ENCODE peak calls at places on chromosomes 7 and 10, in eight cellular contexts. Q is spleen, C is A549, U is tibial nerve, Z is H1, I is ovary, R is suprapubic skin, Y is IMR-90. F is an unnamed sample.

GRCh38 chr7:156220078-156220605 is 407.9 kb upstream of the SHH start:
- DNase-seq in Q (no peak), C (no peak), U (no peak), Z (no peak), I (no peak), R (no peak), Y (no peak), F (no peak)

GRCh38 chr7:88432321-88432720 is 125.6 kb upstream of the STEAP4 start:
- DNase-seq in Q (no peak), C (no peak), U (no peak), Z (no peak), I (no peak), R (no peak), Y (no peak), F (no peak)

GRCh38 chr10:102476466-102477141 is 25.3 kb upstream of the C10orf95 start:
- DNase-seq in Q (no peak), C (no peak), U (no peak), Z (no peak), I (no peak), R (no peak), Y (no peak), F (no peak)

GRCh38 chr7:130415019-130415418 is 25.8 kb downstream of the CEP41 start:
- DNase-seq in Q (no peak), C (no peak), U (no peak), Z (no peak), I (no peak), R (no peak), Y (no peak), F (no peak)

GRCh38 chr10:132691711-132692153 is 94.2 kb downstream of the NKX6-2 start:
- DNase-seq in Q (peak), C (no peak), U (no peak), Z (no peak), I (no peak), R (peak), Y (no peak), F (no peak)

GRCh38 chr10:71729023-71729649 is 9.6 kb upstream of the C10orf105 start:
- DNase-seq in Q (peak), C (peak), U (no peak), Z (no peak), I (no peak), R (no peak), Y (no peak), F (no peak)

GRCh38 chr10:3482200-3482993 is 302.6 kb downstream of the KLF6 start:
- DNase-seq in Q (no peak), C (no peak), U (no peak), Z (no peak), I (peak), R (no peak), Y (peak), F (no peak)

GRCh38 chr10:132574783-132575319 is 37.3 kb downstream of the INPP5A start:
- DNase-seq in Q (no peak), C (no peak), U (no peak), Z (peak), I (no peak), R (peak), Y (no peak), F (no peak)

GRCh38 chr10:19154375-19154774 is 105.8 kb downstream of the MALRD1 start:
- DNase-seq in Q (no peak), C (no peak), U (no peak), Z (no peak), I (no peak), R (no peak), Y (no peak), F (no peak)

GRCh38 chr7:104207348-104207730 is 474 bp downstream of the ORC5 start:
- DNase-seq in Q (no peak), C (no peak), U (no peak), Z (no peak), I (no peak), R (no peak), Y (peak), F (no peak)

GRCh38 chr7:23220690-23221305 is 25.8 kb upstream of the GPNMB start:
- DNase-seq in Q (no peak), C (no peak), U (no peak), Z (no peak), I (no peak), R (no peak), Y (no peak), F (no peak)

GRCh38 chr10:24858244-24858907 is 94.0 kb downstream of the PRTFDC1 start:
- DNase-seq in Q (no peak), C (no peak), U (no peak), Z (no peak), I (no peak), R (no peak), Y (peak), F (no peak)

GRCh38 chr7:148963583-148964509 is 64.5 kb downstream of the PDIA4 start:
- DNase-seq in Q (no peak), C (no peak), U (no peak), Z (no peak), I (peak), R (no peak), Y (no peak), F (no peak)

GRCh38 chr7:77458786-77459185 is 42.6 kb upstream of the GSAP start:
- DNase-seq in Q (no peak), C (no peak), U (no peak), Z (no peak), I (no peak), R (no peak), Y (peak), F (no peak)

GRCh38 chr7:92678291-92678920 is 88.2 kb upstream of the FAM133B start:
- DNase-seq in Q (no peak), C (no peak), U (no peak), Z (no peak), I (no peak), R (no peak), Y (no peak), F (no peak)

GRCh38 chr7:15755061-15755460 is 68.6 kb upstream of the MEOX2 start:
- DNase-seq in Q (no peak), C (no peak), U (no peak), Z (no peak), I (no peak), R (no peak), Y (no peak), F (no peak)

GRCh38 chr7:12289996-12290395 is 78.9 kb downstream of the TMEM106B start:
- DNase-seq in Q (no peak), C (no peak), U (no peak), Z (no peak), I (no peak), R (no peak), Y (no peak), F (no peak)

GRCh38 chr7:34486371-34486770 is 171.6 kb upstream of the NPSR1 start:
- DNase-seq in Q (no peak), C (no peak), U (no peak), Z (no peak), I (no peak), R (no peak), Y (no peak), F (no peak)

GRCh38 chr7:28723336-28723735 is 234.8 kb downstream of the TRIL start:
- DNase-seq in Q (no peak), C (no peak), U (no peak), Z (no peak), I (no peak), R (no peak), Y (no peak), F (no peak)

GRCh38 chr7:14024406-14024805 is 34.9 kb upstream of the ETV1 start:
- DNase-seq in Q (no peak), C (no peak), U (no peak), Z (no peak), I (no peak), R (no peak), Y (no peak), F (no peak)

GRCh38 chr10:45001382-45002148 is 842 bp downstream of the ZNF22 start:
- DNase-seq in Q (peak), C (peak), U (no peak), Z (no peak), I (no peak), R (no peak), Y (peak), F (no peak)

GRCh38 chr7:135672560-135673359 is 10.4 kb downstream of the STMP1 start:
- DNase-seq in Q (no peak), C (peak), U (no peak), Z (no peak), I (no peak), R (no peak), Y (peak), F (no peak)

GRCh38 chr10:78617633-78618032 is 451.1 kb upstream of the ZMIZ1 start:
- DNase-seq in Q (no peak), C (no peak), U (no peak), Z (no peak), I (no peak), R (no peak), Y (no peak), F (no peak)

GRCh38 chr10:3968727-3969126 is 183.7 kb upstream of the KLF6 start:
- DNase-seq in Q (no peak), C (no peak), U (no peak), Z (no peak), I (no peak), R (no peak), Y (no peak), F (no peak)

GRCh38 chr10:97499561-97500296 is 1.0 kb downstream of the UBTD1 start:
- DNase-seq in Q (peak), C (peak), U (peak), Z (no peak), I (peak), R (peak), Y (peak), F (no peak)

GRCh38 chr10:22599636-22600228 is 114.6 kb downstream of the PIP4K2A start:
- DNase-seq in Q (no peak), C (no peak), U (no peak), Z (no peak), I (no peak), R (no peak), Y (no peak), F (no peak)

GRCh38 chr10:131788386-131788785 is 112.4 kb upstream of the PPP2R2D start:
- DNase-seq in Q (no peak), C (no peak), U (no peak), Z (no peak), I (no peak), R (peak), Y (no peak), F (no peak)

GRCh38 chr7:94656925-94657731 is 1.2 kb upstream of the SGCE start:
- DNase-seq in Q (peak), C (no peak), U (no peak), Z (no peak), I (peak), R (no peak), Y (peak), F (no peak)

GRCh38 chr10:13915710-13916109 is 328.9 kb downstream of the PRPF18 start:
- DNase-seq in Q (no peak), C (no peak), U (peak), Z (no peak), I (no peak), R (no peak), Y (no peak), F (no peak)

DNA sequence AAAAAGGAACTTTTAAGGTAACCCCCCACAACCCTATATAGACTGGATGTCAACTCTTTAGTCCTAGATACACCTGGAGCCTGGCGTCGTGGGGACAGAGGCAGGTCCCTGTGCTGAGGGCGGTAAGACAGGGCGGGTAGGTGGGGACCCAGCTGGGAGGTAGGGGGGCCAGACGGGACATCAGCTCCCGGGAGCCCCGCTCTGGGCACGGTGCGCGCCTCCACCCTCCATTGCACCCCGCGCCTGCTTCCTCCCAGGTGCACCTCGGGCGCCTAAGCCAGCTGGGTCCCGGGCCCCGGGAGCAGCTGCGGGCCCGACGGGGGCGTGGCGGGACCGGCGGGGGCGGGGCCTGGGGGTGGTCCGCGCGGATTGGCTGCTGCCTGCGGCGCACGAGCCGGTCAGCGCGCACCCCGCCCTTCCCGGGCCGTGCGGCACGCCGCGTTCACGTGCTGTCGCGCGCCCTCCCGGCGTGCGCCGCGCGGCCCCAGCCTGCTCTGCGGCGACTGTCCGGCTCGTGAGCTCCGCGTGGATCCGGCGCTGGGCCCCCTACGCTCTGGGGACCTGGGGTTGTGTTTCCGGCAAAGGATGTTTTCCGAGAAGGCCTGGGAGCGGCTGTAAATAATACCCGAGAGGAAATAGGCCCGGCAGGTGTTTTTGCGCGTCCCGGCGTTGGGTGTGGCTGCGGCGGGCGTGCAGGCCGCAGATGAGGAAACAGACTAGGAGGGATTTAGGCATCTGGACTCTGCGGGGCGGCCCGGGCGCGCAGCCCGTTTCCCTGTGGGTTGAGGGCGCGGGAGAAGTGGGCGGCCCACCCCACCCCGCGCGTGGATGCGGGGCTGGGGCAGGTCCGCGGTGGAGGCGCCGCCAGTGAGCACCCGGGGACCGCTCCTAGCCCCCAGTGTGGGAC is 39.1 kb upstream of the PFKFB3 start:
- DNase-seq in Q (peak), C (peak), U (peak), Z (no peak), I (peak), R (peak), Y (peak), F (peak)
- TF ChIP-seq POLR2A in Q (no peak), C (peak), U (peak), Z (no peak), I (peak), R (no peak), Y (peak), F (peak)

GRCh38 chr10:27701971-27702537 is 43.6 kb downstream of the MKX start:
- DNase-seq in Q (no peak), C (no peak), U (no peak), Z (no peak), I (peak), R (no peak), Y (no peak), F (no peak)
- H3K4me3 ChIP-seq in Q (no peak), C (no peak), U (no peak), Z (no peak), I (no peak), R (no peak), Y (no peak), F (no peak)

GRCh38 chr7:151926336-151926712 is 29.9 kb upstream of the GALNTL5 start:
- DNase-seq in Q (peak), C (no peak), U (no peak), Z (no peak), I (no peak), R (no peak), Y (no peak), F (no peak)
- H3K27ac ChIP-seq in Q (no peak), C (no peak), U (no peak), Z (no peak), I (no peak), R (peak), Y (no peak), F (peak)

GRCh38 chr10:17233534-17233933 is 5.5 kb downstream of the VIM start:
- DNase-seq in Q (no peak), C (no peak), U (no peak), Z (no peak), I (peak), R (no peak), Y (no peak), F (no peak)
- TF ChIP-seq POLR2A in Q (no peak), C (no peak), U (no peak), Z (no peak), I (no peak), R (no peak), Y (peak), F (no peak)

GRCh38 chr10:86536294-86536861 is 14.8 kb upstream of the WAPL start:
- DNase-seq in Q (peak), C (no peak), U (no peak), Z (no peak), I (no peak), R (no peak), Y (no peak), F (no peak)
- H3K4me3 ChIP-seq in Q (no peak), C (no peak), U (no peak), Z (peak), I (no peak), R (peak), Y (no peak), F (peak)

F was measured in esophagus squamous epithelium.